ENCODE peak calls at places on chromosome 12, in six cellular contexts. X is cardiac fibroblast, S is posterior cingulate gyrus, C is GM12891, W is cardiac muscle cell, J is body of pancreas. K is an unnamed sample.

GRCh38 chr12:129371268-129371667 is 518.0 kb downstream of the GLT1D1 start:
- DNase-seq in X (no peak), W (no peak), S (no peak), C (no peak), J (no peak), K (no peak)

GRCh38 chr12:33588082-33588712 is 148.6 kb upstream of the SYT10 start:
- DNase-seq in J (no peak), X (no peak), S (no peak), C (no peak), W (no peak), K (no peak)

GRCh38 chr12:17992002-17992656 is 97.9 kb downstream of the RERGL start:
- DNase-seq in S (no peak), X (peak; percentile 47), J (no peak), C (peak; percentile 3), W (peak; percentile 55), K (no peak)

GRCh38 chr12:32821293-32822089 is 65.8 kb upstream of the YARS2 start:
- DNase-seq in W (peak; percentile 62), J (no peak), C (no peak), X (peak; percentile 65), S (no peak), K (no peak)

GRCh38 chr12:565589-566105 is 97.6 kb downstream of the NINJ2 start:
- DNase-seq in C (no peak), W (no peak), S (no peak), J (no peak), X (no peak), K (no peak)

GRCh38 chr12:106901276-106901675 is 54.4 kb upstream of the TMEM263 start:
- DNase-seq in C (no peak), X (no peak), S (no peak), W (no peak), J (no peak), K (no peak)

GRCh38 chr12:66196806-66197205 is 7.8 kb downstream of the IRAK3 start:
- DNase-seq in X (peak; percentile 52), C (no peak), W (no peak), J (no peak), S (no peak), K (no peak)

GRCh38 chr12:22395666-22396065 is 61.2 kb upstream of the ST8SIA1 start:
- DNase-seq in W (no peak), S (no peak), J (no peak), C (no peak), X (no peak), K (no peak)

GRCh38 chr12:122789637-122790036 is 15.3 kb downstream of the CCDC62 start:
- DNase-seq in S (no peak), C (no peak), X (no peak), J (no peak), W (no peak), K (no peak)

GRCh38 chr12:52062167-52063080 is 7.4 kb upstream of the ATG101 start:
- DNase-seq in X (peak; percentile 26), W (no peak), C (no peak), S (no peak), J (no peak), K (no peak)

GRCh38 chr12:53950441-53950781 is 4.3 kb upstream of the HOXC12 start:
- DNase-seq in J (no peak), C (no peak), W (no peak), S (no peak), X (no peak), K (no peak)

GRCh38 chr12:106282457-106283097 is 20.0 kb upstream of the TCP11L2 start:
- DNase-seq in C (peak; percentile 30), X (peak; percentile 71), W (peak; percentile 59), J (peak; percentile 66), S (no peak), K (peak; percentile 49)

GRCh38 chr12:120639771-120640721 is at the start of gene CABP1:
- DNase-seq in J (peak; percentile 35), W (peak; percentile 53), S (peak; percentile 87), X (no peak), C (peak; percentile 84), K (no peak)

GRCh38 chr12:115407036-115407435 is 723.1 kb upstream of the TBX3 start:
- DNase-seq in C (no peak), X (no peak), S (no peak), J (no peak), W (no peak), K (no peak)

GRCh38 chr12:89571481-89572190 is 45.8 kb upstream of the POC1B start:
- DNase-seq in C (no peak), J (no peak), X (peak; percentile 61), S (no peak), W (no peak), K (no peak)

GRCh38 chr12:23949212-23950010 is at the start of gene SOX5:
- DNase-seq in C (no peak), W (peak; percentile 73), S (peak; percentile 83), X (peak; percentile 63), J (peak; percentile 15), K (no peak)

GRCh38 chr12:102953221-102953620 is 4.3 kb upstream of the ASCL1 start:
- DNase-seq in S (no peak), X (no peak), C (no peak), W (no peak), J (no peak), K (no peak)

GRCh38 chr12:5522358-5523335 is 90.7 kb downstream of the NTF3 start:
- DNase-seq in X (no peak), J (no peak), C (no peak), W (no peak), S (no peak), K (no peak)

GRCh38 chr12:96416033-96416790 is 16.0 kb upstream of the CDK17 start:
- DNase-seq in W (no peak), S (no peak), C (no peak), X (peak; percentile 84), J (no peak), K (no peak)

GRCh38 chr12:119681953-119682352 is 14.0 kb downstream of the PRKAB1 start:
- DNase-seq in X (no peak), W (no peak), J (no peak), S (no peak), C (no peak), K (no peak)

GRCh38 chr12:11182529-11182928 is 4.2 kb downstream of the TAS2R42 start:
- DNase-seq in J (no peak), W (no peak), C (no peak), X (no peak), S (no peak), K (no peak)